ENCODE peak calls at places on chromosomes 5 and 9, in five cellular contexts. Y, K, U, X and M are unnamed samples.

GRCh38 chr9:26983340-26983739 is 22.1 kb downstream of the LRRC19 start:
- DNase-seq in Y (no peak), K (no peak), U (no peak), X (no peak), M (no peak)

GRCh38 chr5:65121880-65122436 is 353.2 kb downstream of the CWC27 start:
- DNase-seq in Y (peak; percentile 72), K (no peak), U (peak; percentile 63), X (peak; percentile 92), M (peak; percentile 95)

GRCh38 chr5:81233080-81233634 is at the start of gene CKMT2:
- DNase-seq in Y (peak; percentile 10), K (no peak), U (peak; percentile 60), X (no peak), M (no peak)

GRCh38 chr5:72241346-72242003 is 78.6 kb downstream of the MRPS27 start:
- DNase-seq in Y (no peak), K (no peak), U (no peak), X (no peak), M (no peak)

GRCh38 chr9:8186553-8186952 is 387.0 kb upstream of the DMAC1 start:
- DNase-seq in Y (no peak), K (no peak), U (no peak), X (no peak), M (no peak)

GRCh38 chr5:151477106-151477505 is 29.7 kb downstream of the SLC36A1 start:
- DNase-seq in Y (no peak), K (no peak), U (peak; percentile 29), X (peak; percentile 74), M (no peak)

GRCh38 chr9:125633116-125633743 is 73.8 kb downstream of the MAPKAP1 start:
- DNase-seq in Y (no peak), K (no peak), U (no peak), X (no peak), M (no peak)

GRCh38 chr5:111932628-111933027 is 175.6 kb upstream of the NREP start:
- DNase-seq in Y (no peak), K (no peak), U (no peak), X (no peak), M (no peak)

GRCh38 chr9:107425110-107426025 is 64.2 kb downstream of the KLF4 start:
- DNase-seq in Y (peak; percentile 73), K (no peak), U (peak; percentile 76), X (peak; percentile 19), M (peak; percentile 21)

GRCh38 chr9:7871977-7872730 is 72.6 kb upstream of the DMAC1 start:
- DNase-seq in Y (no peak), K (no peak), U (no peak), X (no peak), M (no peak)

GRCh38 chr5:135821061-135821781 is 13.2 kb upstream of the SLC25A48 start:
- DNase-seq in Y (no peak), K (no peak), U (no peak), X (no peak), M (no peak)

GRCh38 chr5:142982821-142983200 is 212.6 kb downstream of the ARHGAP26 start:
- DNase-seq in Y (peak; percentile 14), K (no peak), U (no peak), X (no peak), M (no peak)
- TF ChIP-seq CTCF in Y (peak; percentile 45), K (no peak), U (peak; percentile 3), X (no peak), M (no peak)

GRCh38 chr5:83069406-83069805 is 7.8 kb downstream of the TMEM167A start:
- DNase-seq in Y (peak; percentile 20), K (no peak), U (peak; percentile 24), X (peak; percentile 40), M (no peak)

GRCh38 chr5:83071286-83071685 is 5.9 kb downstream of the TMEM167A start:
- DNase-seq in Y (no peak), K (no peak), U (no peak), X (no peak), M (no peak)

DNA sequence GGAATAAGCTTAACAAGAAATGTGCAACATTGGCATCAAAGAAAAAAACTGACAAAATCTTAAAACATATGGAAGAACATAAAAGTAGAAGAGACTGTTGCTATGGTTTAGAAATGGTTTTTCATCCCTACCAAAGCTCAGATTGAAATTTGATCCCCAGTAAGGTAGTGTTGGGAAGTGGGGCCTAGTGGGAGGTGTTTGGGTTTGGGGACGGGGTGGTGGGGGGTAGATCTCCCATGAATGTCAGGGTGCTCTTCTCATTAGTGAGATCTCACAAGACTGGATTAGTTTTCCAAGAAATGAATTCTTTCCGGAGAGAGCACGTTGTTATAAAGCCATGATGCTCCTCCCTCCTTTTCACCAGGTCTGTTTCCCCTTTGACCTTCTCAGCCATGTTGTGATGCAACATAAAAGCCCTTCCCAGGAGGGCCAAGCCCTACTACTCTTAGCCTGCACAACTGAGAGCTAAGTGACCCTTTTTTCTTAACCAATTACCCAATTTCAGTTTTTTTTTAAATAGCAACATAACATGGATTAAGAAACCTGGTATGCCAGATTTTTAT is 10.6 kb downstream of the TMEM167A start:
- DNase-seq in Y (peak; percentile 27), K (no peak), U (no peak), X (no peak), M (no peak)
- H3K4me3 ChIP-seq in Y (no peak overlapping the region), K (no peak overlapping the region), U (no peak overlapping the region), X (no peak overlapping the region), M (no peak overlapping the region)

GRCh38 chr5:7814816-7815215 is 36.1 kb downstream of the CFAP90 start:
- DNase-seq in Y (no peak), K (no peak), U (no peak), X (no peak), M (no peak)

GRCh38 chr5:7813576-7813975 is 37.4 kb downstream of the CFAP90 start:
- DNase-seq in Y (no peak), K (no peak), U (no peak), X (no peak), M (no peak)

GRCh38 chr5:7813007-7813406 is 37.9 kb downstream of the CFAP90 start:
- DNase-seq in Y (no peak), K (no peak), U (no peak), X (no peak), M (no peak)

GRCh38 chr5:7816535-7816901 is 34.4 kb downstream of the CFAP90 start:
- DNase-seq in Y (no peak), K (no peak), U (no peak), X (no peak), M (no peak)

GRCh38 chr5:7815757-7816534 is 35.0 kb downstream of the CFAP90 start:
- DNase-seq in Y (peak; percentile 86), K (peak; percentile 29), U (peak; percentile 64), X (peak; percentile 39), M (no peak)
- TF ChIP-seq CTCF in Y (peak; percentile 98), K (peak; percentile 89), U (peak; percentile 93), X (peak; percentile 64), M (peak; percentile 90)

GRCh38 chr9:95852059-95853032 is 23.1 kb upstream of the ERCC6L2 start:
- DNase-seq in Y (peak; percentile 61), K (no peak), U (peak; percentile 44), X (peak; percentile 87), M (no peak)
- H3K4me3 ChIP-seq in Y (no peak overlapping the region), K (no peak overlapping the region), U (no peak overlapping the region), X (no peak overlapping the region), M (no peak overlapping the region)

DNA sequence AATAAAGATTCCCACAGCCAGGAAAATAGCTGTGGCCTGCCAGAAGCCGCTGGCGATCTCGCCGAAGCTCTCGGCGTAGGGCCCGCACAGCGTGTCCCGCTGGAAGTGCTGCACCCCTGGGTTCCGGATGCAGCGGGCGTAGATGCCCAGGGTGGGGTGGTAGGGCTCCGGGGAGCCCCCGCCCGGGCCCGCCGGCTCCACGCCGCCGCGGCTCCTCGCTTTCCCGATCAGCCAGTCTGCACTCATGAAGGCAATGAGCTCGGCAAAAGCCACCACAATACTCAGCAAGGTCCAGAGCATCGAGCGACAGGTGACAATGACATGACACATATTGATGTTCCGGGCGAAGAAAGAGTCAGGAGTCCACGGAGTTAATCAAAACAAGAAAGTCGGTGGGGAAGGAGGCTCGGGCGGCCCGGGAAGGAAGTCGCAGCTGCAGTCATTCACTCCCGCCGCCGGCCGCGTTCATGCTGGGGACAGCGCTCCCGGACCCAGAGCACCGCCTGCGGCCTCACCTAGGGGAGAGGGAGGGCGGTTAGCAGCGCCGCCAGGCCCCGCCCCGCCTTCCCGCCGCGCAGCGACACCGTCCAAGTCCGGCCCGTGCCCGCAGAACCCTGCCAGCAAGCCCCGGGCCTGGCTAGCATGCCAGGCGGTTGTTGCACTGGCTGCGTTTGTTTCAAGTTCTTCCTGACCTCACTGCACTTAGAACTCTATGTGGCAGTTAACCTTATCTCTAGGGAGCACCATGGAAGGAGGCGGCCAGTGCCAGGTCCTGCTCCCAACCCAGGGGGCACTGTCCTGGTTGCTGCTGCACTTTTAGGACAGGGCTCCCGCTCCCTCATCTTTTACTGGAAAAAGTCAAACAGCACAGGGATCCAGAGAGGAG is 138.4 kb downstream of the LHFPL2 start:
- DNase-seq in Y (peak; percentile 76), K (no peak), U (peak; percentile 61), X (no peak), M (no peak)
- TF ChIP-seq CTCF in Y (peak; percentile 53), K (no peak), U (peak; percentile 27), X (no peak), M (no peak)

DNA sequence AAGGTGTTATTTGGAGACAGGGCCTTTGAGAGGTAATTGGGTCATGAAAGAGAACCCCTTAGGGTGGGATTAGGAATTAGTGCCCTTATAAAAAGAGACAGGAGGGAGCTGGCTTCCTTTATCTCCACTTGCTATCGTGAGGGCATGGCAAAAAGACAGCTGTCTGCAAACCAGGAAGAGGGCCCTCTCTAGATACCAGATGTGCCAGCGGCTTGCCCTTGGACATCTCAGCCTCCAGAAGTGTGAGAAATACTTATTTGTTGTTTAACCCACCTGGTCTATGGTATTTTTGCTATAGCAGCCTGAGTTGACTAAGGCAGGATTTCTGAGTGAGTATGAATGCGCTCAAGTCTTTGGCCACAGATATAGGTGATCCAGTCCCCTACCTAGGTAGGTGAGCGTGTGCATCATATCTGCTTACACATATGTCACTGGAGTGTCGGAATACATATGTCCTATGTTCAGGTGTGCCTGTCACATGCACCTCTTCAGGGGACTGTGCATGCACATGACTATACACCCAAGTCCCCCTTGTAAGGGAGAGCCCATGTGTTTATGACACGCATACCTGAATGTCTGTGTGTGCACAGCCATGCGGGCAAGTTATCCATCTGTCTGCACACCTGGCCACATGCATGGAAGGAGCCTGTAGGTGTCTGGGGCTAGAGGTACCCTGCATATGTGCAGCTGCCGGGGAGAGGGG is 817 bp upstream of the RGS14 start:
- DNase-seq in Y (no peak), K (no peak), U (no peak), X (no peak), M (no peak)
- H3K4me3 ChIP-seq in Y (no peak overlapping the region), K (no peak overlapping the region), U (no peak overlapping the region), X (no peak overlapping the region), M (no peak overlapping the region)

DNA sequence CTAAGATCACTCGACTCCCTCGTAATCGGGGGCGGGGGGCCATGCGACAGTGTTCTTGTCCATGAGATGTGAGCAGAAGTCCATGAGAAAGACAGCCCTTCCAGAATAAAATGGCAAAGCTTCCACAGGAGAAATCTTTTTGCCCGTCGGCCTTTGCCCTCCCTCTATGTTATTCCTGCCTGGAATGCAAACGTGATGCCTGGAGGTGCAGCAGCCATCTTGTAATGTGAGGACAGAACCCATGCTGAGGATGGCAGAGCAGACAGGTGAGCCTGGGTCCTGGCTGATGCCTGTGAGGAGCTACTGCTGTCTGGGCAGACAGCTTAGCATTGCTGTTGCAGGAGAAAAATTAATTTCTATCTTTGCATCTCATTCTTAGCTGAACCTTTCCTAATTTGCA is 17.2 kb downstream of the MED10 start:
- DNase-seq in Y (no peak), K (no peak), U (no peak), X (no peak), M (no peak)
- TF ChIP-seq CTCF in Y (no peak), K (no peak), U (no peak), X (no peak), M (no peak)